ENCODE peak calls at places on chromosomes 13 and 19, in ten cellular contexts. One of them, this sample, is unnamed. For H3K4me1, the result is how much of the 10 kb centered on the place peaks cover.

GRCh38 chr13:67515895-67516294 is 285.8 kb upstream of the PCDH9 start:
- DNase-seq in effector memory CD4-positive, alpha-beta T cell: no peak
- DNase-seq in left ventricle myocardium inferior: no peak
- DNase-seq in heart left ventricle: no peak
- DNase-seq in HAP-1: no peak
- DNase-seq in neural progenitor cell: no peak
- DNase-seq in mesendoderm: no peak
- DNase-seq in spleen: no peak
- DNase-seq in Peyer's patch: no peak
- DNase-seq in CD8-positive, alpha-beta T cell: no peak
- DNase-seq in this sample: no peak

GRCh38 chr13:106153041-106153440 is 382.4 kb downstream of the EFNB2 start:
- DNase-seq in heart left ventricle: no peak
- DNase-seq in CD8-positive, alpha-beta T cell: no peak
- DNase-seq in mesendoderm: no peak
- DNase-seq in HAP-1: no peak
- DNase-seq in effector memory CD4-positive, alpha-beta T cell: no peak
- DNase-seq in left ventricle myocardium inferior: no peak
- DNase-seq in spleen: no peak
- DNase-seq in Peyer's patch: no peak
- DNase-seq in neural progenitor cell: no peak
- DNase-seq in this sample: no peak

GRCh38 chr13:112113355-112113754 is 46.4 kb downstream of the SOX1 start:
- DNase-seq in neural progenitor cell: no peak
- DNase-seq in effector memory CD4-positive, alpha-beta T cell: no peak
- DNase-seq in Peyer's patch: no peak
- DNase-seq in HAP-1: no peak
- DNase-seq in spleen: no peak
- DNase-seq in CD8-positive, alpha-beta T cell: no peak
- DNase-seq in left ventricle myocardium inferior: no peak
- DNase-seq in mesendoderm: no peak
- DNase-seq in heart left ventricle: no peak
- DNase-seq in this sample: no peak

GRCh38 chr19:33302175-33302973 is at the start of gene CEBPA:
- DNase-seq in left ventricle myocardium inferior: peak
- DNase-seq in Peyer's patch: peak
- DNase-seq in HAP-1: peak
- DNase-seq in heart left ventricle: peak
- DNase-seq in mesendoderm: peak
- DNase-seq in effector memory CD4-positive, alpha-beta T cell: peak
- DNase-seq in spleen: peak
- DNase-seq in neural progenitor cell: peak
- DNase-seq in CD8-positive, alpha-beta T cell: peak
- DNase-seq in this sample: peak

GRCh38 chr13:37277007-37277406 is 171.5 kb upstream of the CSNK1A1L start:
- DNase-seq in heart left ventricle: no peak
- DNase-seq in effector memory CD4-positive, alpha-beta T cell: no peak
- DNase-seq in CD8-positive, alpha-beta T cell: no peak
- DNase-seq in neural progenitor cell: no peak
- DNase-seq in left ventricle myocardium inferior: no peak
- DNase-seq in Peyer's patch: no peak
- DNase-seq in mesendoderm: no peak
- DNase-seq in HAP-1: no peak
- DNase-seq in spleen: no peak
- DNase-seq in this sample: no peak

GRCh38 chr13:102729560-102730275 is 34.9 kb upstream of the METTL21C start:
- DNase-seq in neural progenitor cell: no peak
- DNase-seq in left ventricle myocardium inferior: no peak
- DNase-seq in Peyer's patch: no peak
- DNase-seq in heart left ventricle: no peak
- DNase-seq in effector memory CD4-positive, alpha-beta T cell: no peak
- DNase-seq in mesendoderm: no peak
- DNase-seq in CD8-positive, alpha-beta T cell: no peak
- DNase-seq in HAP-1: no peak
- DNase-seq in spleen: no peak
- DNase-seq in this sample: no peak

GRCh38 chr13:106063591-106064308 is 471.7 kb downstream of the EFNB2 start:
- DNase-seq in HAP-1: no peak
- DNase-seq in spleen: no peak
- DNase-seq in neural progenitor cell: no peak
- DNase-seq in Peyer's patch: no peak
- DNase-seq in effector memory CD4-positive, alpha-beta T cell: no peak
- DNase-seq in heart left ventricle: no peak
- DNase-seq in mesendoderm: no peak
- DNase-seq in CD8-positive, alpha-beta T cell: no peak
- DNase-seq in left ventricle myocardium inferior: no peak
- DNase-seq in this sample: no peak

GRCh38 chr19:11191934-11192333 is 5.4 kb downstream of the KANK2 start:
- DNase-seq in left ventricle myocardium inferior: no peak
- DNase-seq in effector memory CD4-positive, alpha-beta T cell: no peak
- DNase-seq in mesendoderm: no peak
- DNase-seq in HAP-1: no peak
- DNase-seq in CD8-positive, alpha-beta T cell: no peak
- DNase-seq in heart left ventricle: no peak
- DNase-seq in Peyer's patch: no peak
- DNase-seq in neural progenitor cell: no peak
- DNase-seq in spleen: no peak
- DNase-seq in this sample: no peak

GRCh38 chr13:50457430-50458393 is 385.8 kb downstream of the DLEU7 start:
- DNase-seq in HAP-1: no peak
- DNase-seq in spleen: no peak
- DNase-seq in neural progenitor cell: no peak
- DNase-seq in effector memory CD4-positive, alpha-beta T cell: no peak
- DNase-seq in heart left ventricle: no peak
- DNase-seq in Peyer's patch: no peak
- DNase-seq in mesendoderm: no peak
- DNase-seq in left ventricle myocardium inferior: no peak
- DNase-seq in CD8-positive, alpha-beta T cell: no peak
- DNase-seq in this sample: no peak

GRCh38 chr13:106612688-106613087 is 44.8 kb upstream of the ARGLU1 start:
- DNase-seq in mesendoderm: no peak
- DNase-seq in HAP-1: no peak
- DNase-seq in heart left ventricle: peak
- DNase-seq in Peyer's patch: peak
- DNase-seq in left ventricle myocardium inferior: peak
- DNase-seq in CD8-positive, alpha-beta T cell: no peak
- DNase-seq in neural progenitor cell: no peak
- DNase-seq in effector memory CD4-positive, alpha-beta T cell: no peak
- DNase-seq in spleen: no peak
- DNase-seq in this sample: peak

GRCh38 chr13:104487006-104487405 is 1420.8 kb upstream of the SLC10A2 start:
- DNase-seq in neural progenitor cell: no peak
- DNase-seq in left ventricle myocardium inferior: no peak
- DNase-seq in effector memory CD4-positive, alpha-beta T cell: no peak
- DNase-seq in CD8-positive, alpha-beta T cell: no peak
- DNase-seq in spleen: no peak
- DNase-seq in heart left ventricle: no peak
- DNase-seq in HAP-1: no peak
- DNase-seq in mesendoderm: no peak
- DNase-seq in Peyer's patch: no peak
- DNase-seq in this sample: no peak

GRCh38 chr19:14149509-14149994 is 13.2 kb upstream of the ASF1B start:
- DNase-seq in effector memory CD4-positive, alpha-beta T cell: peak
- DNase-seq in heart left ventricle: peak
- DNase-seq in Peyer's patch: peak
- DNase-seq in left ventricle myocardium inferior: peak
- DNase-seq in HAP-1: no peak
- DNase-seq in CD8-positive, alpha-beta T cell: peak
- DNase-seq in mesendoderm: no peak
- DNase-seq in spleen: peak
- DNase-seq in neural progenitor cell: no peak
- DNase-seq in this sample: peak

GRCh38 chr19:8639821-8640401 is 9.5 kb downstream of the NFILZ start:
- DNase-seq in mesendoderm: no peak
- DNase-seq in HAP-1: no peak
- DNase-seq in CD8-positive, alpha-beta T cell: no peak
- DNase-seq in effector memory CD4-positive, alpha-beta T cell: no peak
- DNase-seq in neural progenitor cell: peak
- DNase-seq in heart left ventricle: no peak
- DNase-seq in left ventricle myocardium inferior: no peak
- DNase-seq in Peyer's patch: no peak
- DNase-seq in spleen: no peak
- DNase-seq in this sample: no peak

GRCh38 chr19:14835011-14835410 is at the start of the genes OR7A5 and OR7C1:
- DNase-seq in Peyer's patch: no peak
- DNase-seq in heart left ventricle: no peak
- DNase-seq in left ventricle myocardium inferior: no peak
- DNase-seq in mesendoderm: no peak
- DNase-seq in spleen: no peak
- DNase-seq in CD8-positive, alpha-beta T cell: no peak
- DNase-seq in neural progenitor cell: no peak
- DNase-seq in HAP-1: no peak
- DNase-seq in effector memory CD4-positive, alpha-beta T cell: no peak
- DNase-seq in this sample: no peak

GRCh38 chr13:50387124-50387581 is 371.9 kb downstream of the KCNRG start:
- DNase-seq in Peyer's patch: peak
- DNase-seq in spleen: peak
- DNase-seq in mesendoderm: peak
- DNase-seq in heart left ventricle: peak
- DNase-seq in effector memory CD4-positive, alpha-beta T cell: peak
- DNase-seq in HAP-1: peak
- DNase-seq in left ventricle myocardium inferior: peak
- DNase-seq in CD8-positive, alpha-beta T cell: no peak
- DNase-seq in neural progenitor cell: peak
- DNase-seq in this sample: peak

GRCh38 chr13:97030705-97031452 is 36.6 kb upstream of the OXGR1 start:
- DNase-seq in CD8-positive, alpha-beta T cell: no peak
- DNase-seq in HAP-1: peak
- DNase-seq in mesendoderm: peak
- DNase-seq in left ventricle myocardium inferior: no peak
- DNase-seq in Peyer's patch: no peak
- DNase-seq in effector memory CD4-positive, alpha-beta T cell: no peak
- DNase-seq in heart left ventricle: no peak
- DNase-seq in neural progenitor cell: peak
- DNase-seq in spleen: no peak
- DNase-seq in this sample: no peak

DNA sequence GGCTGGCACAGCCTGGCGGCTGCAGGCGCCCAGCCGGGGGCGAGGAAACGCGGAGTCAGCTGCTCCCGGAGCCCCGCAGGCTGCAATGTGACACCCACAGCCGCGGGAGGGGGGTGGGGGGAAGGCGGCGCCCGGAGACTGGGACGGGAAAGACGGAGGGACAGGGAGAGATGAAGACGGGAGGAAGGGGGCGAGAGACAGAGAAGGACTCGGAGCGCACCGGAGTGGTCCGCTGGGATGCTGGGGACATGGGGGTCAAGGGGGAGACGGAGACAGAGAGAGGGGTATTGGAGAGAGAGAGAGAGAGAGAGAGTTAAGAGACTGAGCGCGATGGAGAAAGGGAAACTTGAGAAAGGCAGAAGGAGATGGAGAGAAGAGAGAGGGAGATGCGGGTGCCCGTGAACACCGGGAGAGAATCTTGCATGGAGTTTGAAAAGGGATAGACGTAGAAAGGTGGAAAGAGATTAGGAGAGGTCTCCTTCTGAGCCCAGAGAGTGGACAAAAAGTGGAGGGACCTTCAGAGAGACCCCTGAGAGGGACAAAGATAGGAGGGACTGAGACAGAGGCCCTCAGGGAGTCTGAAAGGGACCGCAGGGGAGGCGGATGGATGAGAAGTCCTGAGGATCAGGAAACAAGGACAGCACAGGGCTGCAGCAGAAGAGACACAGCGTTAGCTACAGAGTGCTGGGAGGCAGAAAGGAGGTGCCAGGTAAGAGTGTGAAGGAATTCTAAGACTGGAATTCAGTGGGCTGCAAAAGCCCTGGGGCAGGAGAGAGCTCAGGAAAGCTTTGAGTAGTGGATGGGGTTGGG is 1.0 kb downstream of the SCN1B start:
- DNase-seq in Peyer's patch: no peak
- DNase-seq in spleen: no peak
- DNase-seq in mesendoderm: peak
- DNase-seq in heart left ventricle: no peak
- DNase-seq in neural progenitor cell: peak
- DNase-seq in CD8-positive, alpha-beta T cell: no peak
- DNase-seq in effector memory CD4-positive, alpha-beta T cell: no peak
- DNase-seq in HAP-1: peak
- DNase-seq in left ventricle myocardium inferior: peak
- DNase-seq in this sample: no peak
- H3K4me3 ChIP-seq in Peyer's patch: peak
- H3K4me3 ChIP-seq in spleen: peak
- H3K4me3 ChIP-seq in mesendoderm: peak
- H3K4me3 ChIP-seq in heart left ventricle: peak
- H3K4me3 ChIP-seq in neural progenitor cell: peak
- H3K4me3 ChIP-seq in CD8-positive, alpha-beta T cell: no peak
- H3K4me3 ChIP-seq in effector memory CD4-positive, alpha-beta T cell: peak
- H3K4me3 ChIP-seq in HAP-1: peak
- H3K4me3 ChIP-seq in left ventricle myocardium inferior: peak
- H3K4me3 ChIP-seq in this sample: peak

GRCh38 chr19:6239401-6239844 is 40.4 kb downstream of the MLLT1 start:
- DNase-seq in mesendoderm: no peak
- DNase-seq in Peyer's patch: no peak
- DNase-seq in CD8-positive, alpha-beta T cell: no peak
- DNase-seq in heart left ventricle: no peak
- DNase-seq in neural progenitor cell: no peak
- DNase-seq in effector memory CD4-positive, alpha-beta T cell: no peak
- DNase-seq in left ventricle myocardium inferior: peak
- DNase-seq in HAP-1: no peak
- DNase-seq in spleen: peak
- DNase-seq in this sample: no peak
- H3K4me1 ChIP-seq in mesendoderm: under half
- H3K4me1 ChIP-seq in Peyer's patch: under half
- H3K4me1 ChIP-seq in CD8-positive, alpha-beta T cell: under half
- H3K4me1 ChIP-seq in heart left ventricle: half or more
- H3K4me1 ChIP-seq in neural progenitor cell: under half
- H3K4me1 ChIP-seq in effector memory CD4-positive, alpha-beta T cell: under half
- H3K4me1 ChIP-seq in left ventricle myocardium inferior: half or more
- H3K4me1 ChIP-seq in HAP-1: under half
- H3K4me1 ChIP-seq in spleen: under half
- H3K4me1 ChIP-seq in this sample: half or more

DNA sequence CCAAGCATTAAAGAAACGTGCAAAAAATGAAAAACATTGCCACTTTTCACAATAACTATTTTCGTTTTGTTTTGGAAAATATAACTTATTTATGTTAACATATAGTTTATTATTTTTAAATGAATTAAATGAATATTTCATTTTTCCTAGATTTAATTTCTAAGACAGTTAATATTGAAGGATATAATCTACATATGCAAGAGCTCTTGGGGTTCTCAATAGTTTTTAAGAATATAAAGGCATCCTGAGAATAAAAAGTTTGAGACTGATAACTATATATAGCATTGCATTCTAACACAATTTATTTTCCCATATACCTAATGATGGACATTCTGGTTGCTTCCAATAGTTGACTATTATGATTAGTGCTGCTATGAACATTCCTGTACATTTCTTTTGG is 19.9 kb downstream of the ZNF461 start:
- DNase-seq in left ventricle myocardium inferior: no peak
- DNase-seq in heart left ventricle: no peak
- DNase-seq in Peyer's patch: no peak
- DNase-seq in mesendoderm: no peak
- DNase-seq in CD8-positive, alpha-beta T cell: no peak
- DNase-seq in effector memory CD4-positive, alpha-beta T cell: no peak
- DNase-seq in neural progenitor cell: no peak
- DNase-seq in spleen: no peak
- DNase-seq in HAP-1: no peak
- DNase-seq in this sample: no peak
- H3K4me3 ChIP-seq in left ventricle myocardium inferior: no peak
- H3K4me3 ChIP-seq in heart left ventricle: no peak
- H3K4me3 ChIP-seq in Peyer's patch: no peak
- H3K4me3 ChIP-seq in mesendoderm: no peak
- H3K4me3 ChIP-seq in CD8-positive, alpha-beta T cell: no peak
- H3K4me3 ChIP-seq in effector memory CD4-positive, alpha-beta T cell: no peak
- H3K4me3 ChIP-seq in neural progenitor cell: no peak
- H3K4me3 ChIP-seq in spleen: no peak
- H3K4me3 ChIP-seq in HAP-1: no peak
- H3K4me3 ChIP-seq in this sample: no peak

GRCh38 chr13:109750376-109750775 is 36.0 kb downstream of the IRS2 start:
- DNase-seq in Peyer's patch: no peak
- DNase-seq in left ventricle myocardium inferior: no peak
- DNase-seq in HAP-1: no peak
- DNase-seq in CD8-positive, alpha-beta T cell: no peak
- DNase-seq in heart left ventricle: no peak
- DNase-seq in neural progenitor cell: no peak
- DNase-seq in mesendoderm: peak
- DNase-seq in effector memory CD4-positive, alpha-beta T cell: no peak
- DNase-seq in spleen: no peak
- DNase-seq in this sample: no peak
- H3K4me1 ChIP-seq in Peyer's patch: under half
- H3K4me1 ChIP-seq in left ventricle myocardium inferior: under half
- H3K4me1 ChIP-seq in HAP-1: under half
- H3K4me1 ChIP-seq in CD8-positive, alpha-beta T cell: under half
- H3K4me1 ChIP-seq in heart left ventricle: under half
- H3K4me1 ChIP-seq in neural progenitor cell: under half
- H3K4me1 ChIP-seq in mesendoderm: under half
- H3K4me1 ChIP-seq in effector memory CD4-positive, alpha-beta T cell: under half
- H3K4me1 ChIP-seq in spleen: under half
- H3K4me1 ChIP-seq in this sample: under half

This sample was measured in tibial nerve.